ENCODE peak calls at places on chromosomes 2 and 18, in seven cellular contexts. Z is activated CD8-positive, alpha-beta memory T cell treated with anti-CD3 and anti-CD28 coated beads for 4 hours; T is naive thymus-derived CD8-positive, alpha-beta T cell; P is stimulated activated CD4-positive, alpha-beta T cell treated with anti-CD3 and anti-CD28 coated beads, Interleukin-4, amount 100 ng/mL, for 48 hours; G is posterior cingulate gyrus; H is amniotic stem cell; V is colonic mucosa. O is an unnamed sample.

GRCh38 chr2:111940333-111940902 is 42.0 kb downstream of the MERTK start:
- DNase-seq in Z (no peak), T (no peak), P (no peak), G (no peak), H (no peak), V (no peak), O (no peak)

GRCh38 chr2:32945286-32945685 is 1.5 kb upstream of the LTBP1 start:
- DNase-seq in Z (no peak), T (no peak), P (no peak), G (no peak), H (no peak), V (no peak), O (no peak)

GRCh38 chr2:152694161-152694661 is 23.1 kb downstream of the PRPF40A start:
- DNase-seq in Z (no peak), T (no peak), P (peak), G (no peak), H (peak), V (no peak), O (no peak)

GRCh38 chr2:1923557-1923956 is 179.2 kb upstream of the PXDN start:
- DNase-seq in Z (no peak), T (no peak), P (no peak), G (no peak), H (no peak), V (no peak), O (no peak)

GRCh38 chr2:228444156-228444555 is 262.7 kb upstream of the SPHKAP start:
- DNase-seq in Z (no peak), T (no peak), P (no peak), G (no peak), H (no peak), V (no peak), O (no peak)

GRCh38 chr2:95305341-95306058 is 8.4 kb downstream of the KCNIP3 start:
- DNase-seq in Z (no peak), T (no peak), P (no peak), G (no peak), H (no peak), V (peak), O (no peak)

GRCh38 chr2:236578980-236579745 is 9.5 kb downstream of the ACKR3 start:
- DNase-seq in Z (no peak), T (no peak), P (no peak), G (no peak), H (no peak), V (no peak), O (no peak)

GRCh38 chr2:215879977-215880940 is 133.1 kb downstream of the MREG start:
- DNase-seq in Z (no peak), T (no peak), P (no peak), G (no peak), H (no peak), V (no peak), O (no peak)

GRCh38 chr2:18987592-18988073 is 370.8 kb downstream of the OSR1 start:
- DNase-seq in Z (no peak), T (no peak), P (no peak), G (no peak), H (peak), V (peak), O (peak)

GRCh38 chr2:221455214-221455613 is 116.9 kb downstream of the EPHA4 start:
- DNase-seq in Z (no peak), T (no peak), P (no peak), G (no peak), H (no peak), V (no peak), O (no peak)

GRCh38 chr2:33278245-33278943 is 198.1 kb upstream of the RASGRP3 start:
- DNase-seq in Z (no peak), T (no peak), P (no peak), G (no peak), H (no peak), V (no peak), O (no peak)

GRCh38 chr2:47724221-47724981 is 58.5 kb upstream of the MSH6 start:
- DNase-seq in Z (no peak), T (peak), P (no peak), G (no peak), H (no peak), V (no peak), O (no peak)

GRCh38 chr2:240851078-240851861 is 17.4 kb upstream of the AGXT start:
- DNase-seq in Z (peak), T (peak), P (peak), G (peak), H (peak), V (peak), O (peak)

GRCh38 chr2:188850786-188851185 is 123.4 kb upstream of the COL3A1 start:
- DNase-seq in Z (no peak), T (no peak), P (no peak), G (no peak), H (no peak), V (no peak), O (no peak)

GRCh38 chr2:33602216-33602830 is 3.2 kb upstream of the FAM98A start:
- DNase-seq in Z (no peak), T (no peak), P (no peak), G (no peak), H (no peak), V (no peak), O (no peak)

GRCh38 chr2:177549171-177549570 is 156.6 kb downstream of the AGPS start:
- DNase-seq in Z (no peak), T (no peak), P (no peak), G (no peak), H (no peak), V (no peak), O (no peak)

GRCh38 chr18:67386028-67386427 is 130.5 kb downstream of the DSEL start:
- DNase-seq in Z (no peak), T (no peak), P (no peak), G (no peak), H (no peak), V (no peak), O (no peak)

GRCh38 chr18:50839996-50840395 is 20.2 kb upstream of the MRO start:
- DNase-seq in Z (no peak), T (no peak), P (no peak), G (no peak), H (no peak), V (no peak), O (no peak)

GRCh38 chr2:173271825-173272224 is 82.8 kb upstream of the CDCA7 start:
- DNase-seq in Z (no peak), T (no peak), P (no peak), G (no peak), H (no peak), V (no peak), O (no peak)

GRCh38 chr2:121999273-121999672 is 243.8 kb downstream of the TSN start:
- DNase-seq in Z (no peak), T (no peak), P (no peak), G (no peak), H (no peak), V (peak), O (no peak)

GRCh38 chr18:9042766-9043481 is 59.6 kb upstream of the NDUFV2 start:
- DNase-seq in Z (no peak), T (no peak), P (no peak), G (no peak), H (no peak), V (no peak), O (no peak)

GRCh38 chr2:170714156-170715061 is 728 bp upstream of the SP5 start:
- DNase-seq in Z (no peak), T (no peak), P (no peak), G (no peak), H (no peak), V (peak), O (no peak)

GRCh38 chr18:58284699-58285490 is 240.9 kb downstream of the NEDD4L start:
- DNase-seq in Z (no peak), T (no peak), P (no peak), G (no peak), H (no peak), V (peak), O (no peak)

GRCh38 chr18:71998547-71998946 is 545.6 kb downstream of the CBLN2 start:
- DNase-seq in Z (no peak), T (no peak), P (no peak), G (no peak), H (no peak), V (no peak), O (no peak)

GRCh38 chr2:194822097-194822496 is 834.9 kb upstream of the SLC39A10 start:
- DNase-seq in Z (no peak), T (no peak), P (no peak), G (no peak), H (no peak), V (no peak), O (no peak)

GRCh38 chr18:50284226-50284885 is 3.0 kb upstream of the MBD1 start:
- DNase-seq in Z (no peak), T (no peak), P (no peak), G (no peak), H (no peak), V (no peak), O (no peak)

GRCh38 chr2:60247471-60247870 is 306.0 kb downstream of the BCL11A start:
- DNase-seq in Z (no peak), T (no peak), P (no peak), G (no peak), H (no peak), V (no peak), O (no peak)

GRCh38 chr18:56678836-56679565 is 27.8 kb downstream of the WDR7 start:
- DNase-seq in Z (no peak), T (no peak), P (no peak), G (no peak), H (no peak), V (no peak), O (no peak)

GRCh38 chr2:43225788-43226557 is 433 bp downstream of the ZFP36L2 start:
- DNase-seq in Z (peak), T (peak), P (peak), G (peak), H (peak), V (peak), O (peak)